ENCODE peak calls at places on chromosomes 2 and 18, in six cellular contexts. One of them, this sample, is unnamed.

GRCh38 chr2:6954586-6954985 is 37.4 kb downstream of the RNF144A start:
- DNase-seq in NCI-H2081: no peak
- DNase-seq in central memory CD4-positive, alpha-beta T cell: no peak
- DNase-seq in activated CD8-positive, alpha-beta memory T cell treated with anti-CD3 and anti-CD28 coated beads, Interleukin-2, amount 50 U/mL, for 4 hours: no peak
- DNase-seq in anterior cingulate cortex: no peak
- DNase-seq in AG08396: no peak
- DNase-seq in this sample: no peak

GRCh38 chr18:2903006-2903405 is 56.2 kb downstream of the EMILIN2 start:
- DNase-seq in NCI-H2081: no peak
- DNase-seq in central memory CD4-positive, alpha-beta T cell: no peak
- DNase-seq in anterior cingulate cortex: no peak
- DNase-seq in activated CD8-positive, alpha-beta memory T cell treated with anti-CD3 and anti-CD28 coated beads, Interleukin-2, amount 50 U/mL, for 4 hours: no peak
- DNase-seq in AG08396: peak
- DNase-seq in this sample: no peak

GRCh38 chr2:96092896-96093295 is 23.5 kb downstream of the ADRA2B start:
- DNase-seq in NCI-H2081: no peak
- DNase-seq in AG08396: no peak
- DNase-seq in anterior cingulate cortex: no peak
- DNase-seq in activated CD8-positive, alpha-beta memory T cell treated with anti-CD3 and anti-CD28 coated beads, Interleukin-2, amount 50 U/mL, for 4 hours: no peak
- DNase-seq in central memory CD4-positive, alpha-beta T cell: no peak
- DNase-seq in this sample: peak

GRCh38 chr2:216235462-216235861 is 126.3 kb downstream of the XRCC5 start:
- DNase-seq in central memory CD4-positive, alpha-beta T cell: no peak
- DNase-seq in NCI-H2081: no peak
- DNase-seq in activated CD8-positive, alpha-beta memory T cell treated with anti-CD3 and anti-CD28 coated beads, Interleukin-2, amount 50 U/mL, for 4 hours: no peak
- DNase-seq in AG08396: no peak
- DNase-seq in anterior cingulate cortex: no peak
- DNase-seq in this sample: peak

GRCh38 chr2:136060401-136060940 is 57.5 kb downstream of the CXCR4 start:
- DNase-seq in anterior cingulate cortex: no peak
- DNase-seq in activated CD8-positive, alpha-beta memory T cell treated with anti-CD3 and anti-CD28 coated beads, Interleukin-2, amount 50 U/mL, for 4 hours: no peak
- DNase-seq in AG08396: no peak
- DNase-seq in NCI-H2081: no peak
- DNase-seq in central memory CD4-positive, alpha-beta T cell: no peak
- DNase-seq in this sample: peak

GRCh38 chr18:7476386-7476785 is 90.7 kb upstream of the PTPRM start:
- DNase-seq in central memory CD4-positive, alpha-beta T cell: no peak
- DNase-seq in AG08396: no peak
- DNase-seq in anterior cingulate cortex: no peak
- DNase-seq in NCI-H2081: no peak
- DNase-seq in activated CD8-positive, alpha-beta memory T cell treated with anti-CD3 and anti-CD28 coated beads, Interleukin-2, amount 50 U/mL, for 4 hours: no peak
- DNase-seq in this sample: no peak

GRCh38 chr2:47422560-47422959 is 19.6 kb downstream of the MSH2 start:
- DNase-seq in anterior cingulate cortex: no peak
- DNase-seq in activated CD8-positive, alpha-beta memory T cell treated with anti-CD3 and anti-CD28 coated beads, Interleukin-2, amount 50 U/mL, for 4 hours: no peak
- DNase-seq in NCI-H2081: no peak
- DNase-seq in AG08396: peak
- DNase-seq in central memory CD4-positive, alpha-beta T cell: no peak
- DNase-seq in this sample: peak

GRCh38 chr2:144426981-144427479 is 92.9 kb downstream of the ZEB2 start:
- DNase-seq in activated CD8-positive, alpha-beta memory T cell treated with anti-CD3 and anti-CD28 coated beads, Interleukin-2, amount 50 U/mL, for 4 hours: no peak
- DNase-seq in central memory CD4-positive, alpha-beta T cell: no peak
- DNase-seq in NCI-H2081: no peak
- DNase-seq in anterior cingulate cortex: no peak
- DNase-seq in AG08396: no peak
- DNase-seq in this sample: peak

GRCh38 chr2:42585779-42586178 is 17.3 kb downstream of the MTA3 start:
- DNase-seq in anterior cingulate cortex: no peak
- DNase-seq in activated CD8-positive, alpha-beta memory T cell treated with anti-CD3 and anti-CD28 coated beads, Interleukin-2, amount 50 U/mL, for 4 hours: no peak
- DNase-seq in AG08396: no peak
- DNase-seq in central memory CD4-positive, alpha-beta T cell: no peak
- DNase-seq in NCI-H2081: no peak
- DNase-seq in this sample: no peak

GRCh38 chr2:176093889-176094232 is 1.3 kb downstream of the HOXD13 start:
- DNase-seq in NCI-H2081: no peak
- DNase-seq in AG08396: no peak
- DNase-seq in activated CD8-positive, alpha-beta memory T cell treated with anti-CD3 and anti-CD28 coated beads, Interleukin-2, amount 50 U/mL, for 4 hours: no peak
- DNase-seq in anterior cingulate cortex: no peak
- DNase-seq in central memory CD4-positive, alpha-beta T cell: no peak
- DNase-seq in this sample: no peak

GRCh38 chr2:157743051-157743450 is 114.4 kb upstream of the ACVR1C start:
- DNase-seq in AG08396: no peak
- DNase-seq in anterior cingulate cortex: no peak
- DNase-seq in central memory CD4-positive, alpha-beta T cell: no peak
- DNase-seq in NCI-H2081: no peak
- DNase-seq in activated CD8-positive, alpha-beta memory T cell treated with anti-CD3 and anti-CD28 coated beads, Interleukin-2, amount 50 U/mL, for 4 hours: no peak
- DNase-seq in this sample: no peak

GRCh38 chr2:26612522-26613240 is 28.5 kb downstream of the CIB4 start:
- DNase-seq in anterior cingulate cortex: peak
- DNase-seq in NCI-H2081: no peak
- DNase-seq in activated CD8-positive, alpha-beta memory T cell treated with anti-CD3 and anti-CD28 coated beads, Interleukin-2, amount 50 U/mL, for 4 hours: no peak
- DNase-seq in central memory CD4-positive, alpha-beta T cell: no peak
- DNase-seq in AG08396: no peak
- DNase-seq in this sample: no peak